ENCODE peak calls at places on chromosomes 13 and 19, in six cellular contexts. N, S, V, I, F and U are unnamed samples.

GRCh38 chr19:13797058-13797440 is 1.8 kb downstream of the ZSWIM4 start:
- DNase-seq in N (no peak), S (no peak), V (no peak), I (no peak), F (no peak), U (no peak)

GRCh38 chr19:48568345-48568886 is 16.4 kb downstream of the SULT2B1 start:
- DNase-seq in N (peak; percentile 21), S (peak; percentile 59), V (no peak), I (peak; percentile 89), F (peak; percentile 81), U (no peak)

GRCh38 chr19:1511318-1511988 is 1.4 kb downstream of the ADAMTSL5 start:
- DNase-seq in N (no peak), S (no peak), V (no peak), I (no peak), F (no peak), U (no peak)

GRCh38 chr13:26423634-26424033 is 133.8 kb upstream of the WASF3 start:
- DNase-seq in N (no peak), S (no peak), V (no peak), I (peak; percentile 81), F (no peak), U (no peak)

GRCh38 chr13:93249259-93249917 is 22.8 kb downstream of the GPC6 start:
- DNase-seq in N (no peak), S (peak; percentile 69), V (no peak), I (no peak), F (peak; percentile 68), U (no peak)

GRCh38 chr13:98423417-98423816 is 153.5 kb downstream of the STK24 start:
- DNase-seq in N (no peak), S (no peak), V (no peak), I (no peak), F (no peak), U (no peak)

GRCh38 chr13:98930014-98930625 is 47.7 kb downstream of the DOCK9 start:
- DNase-seq in N (no peak), S (no peak), V (peak; percentile 36), I (no peak), F (no peak), U (no peak)

GRCh38 chr13:93730780-93731179 is 504.2 kb downstream of the GPC6 start:
- DNase-seq in N (no peak), S (no peak), V (no peak), I (no peak), F (no peak), U (no peak)

GRCh38 chr19:57058871-57059270 is 60.9 kb upstream of the USP29 start:
- DNase-seq in N (no peak), S (no peak), V (no peak), I (no peak), F (no peak), U (no peak)

GRCh38 chr19:12580180-12580694 is 29.0 kb upstream of the ZNF564 start:
- DNase-seq in N (no peak), S (peak; percentile 49), V (no peak), I (no peak), F (peak; percentile 58), U (no peak)

GRCh38 chr13:90591927-90592268 is 755.6 kb upstream of the MIR17HG start:
- DNase-seq in N (no peak), S (no peak), V (no peak), I (no peak), F (no peak), U (no peak)

GRCh38 chr13:93496985-93497673 is 270.5 kb downstream of the GPC6 start:
- DNase-seq in N (no peak), S (no peak), V (no peak), I (no peak), F (no peak), U (no peak)

GRCh38 chr19:40791349-40791748 is 7.6 kb upstream of the EGLN2 start:
- DNase-seq in N (no peak), S (no peak), V (no peak), I (peak; percentile 89), F (no peak), U (no peak)

GRCh38 chr19:31675187-31675913 is 326.1 kb upstream of the TSHZ3 start:
- DNase-seq in N (no peak), S (no peak), V (no peak), I (no peak), F (peak; percentile 28), U (no peak)

GRCh38 chr19:37981785-37982475 is 74.9 kb downstream of the SIPA1L3 start:
- DNase-seq in N (no peak), S (peak; percentile 59), V (no peak), I (peak; percentile 27), F (no peak), U (no peak)

GRCh38 chr19:5567360-5567970 is at the start of gene TINCR:
- DNase-seq in N (no peak), S (no peak), V (no peak), I (no peak), F (no peak), U (no peak)

GRCh38 chr13:25187596-25187995 is 15.5 kb upstream of the AMER2 start:
- DNase-seq in N (no peak), S (no peak), V (no peak), I (no peak), F (no peak), U (no peak)

GRCh38 chr19:3365093-3365446 is 1.3 kb upstream of the NFIC start:
- DNase-seq in N (no peak), S (no peak), V (no peak), I (no peak), F (no peak), U (no peak)
- H3K27ac ChIP-seq in N (peak overlapping the region; percentile 6), S (no peak overlapping the region), V (no peak overlapping the region), I (peak overlapping the region; percentile 100), F (peak overlapping the region; percentile 97), U (peak overlapping the region; percentile 94)

DNA sequence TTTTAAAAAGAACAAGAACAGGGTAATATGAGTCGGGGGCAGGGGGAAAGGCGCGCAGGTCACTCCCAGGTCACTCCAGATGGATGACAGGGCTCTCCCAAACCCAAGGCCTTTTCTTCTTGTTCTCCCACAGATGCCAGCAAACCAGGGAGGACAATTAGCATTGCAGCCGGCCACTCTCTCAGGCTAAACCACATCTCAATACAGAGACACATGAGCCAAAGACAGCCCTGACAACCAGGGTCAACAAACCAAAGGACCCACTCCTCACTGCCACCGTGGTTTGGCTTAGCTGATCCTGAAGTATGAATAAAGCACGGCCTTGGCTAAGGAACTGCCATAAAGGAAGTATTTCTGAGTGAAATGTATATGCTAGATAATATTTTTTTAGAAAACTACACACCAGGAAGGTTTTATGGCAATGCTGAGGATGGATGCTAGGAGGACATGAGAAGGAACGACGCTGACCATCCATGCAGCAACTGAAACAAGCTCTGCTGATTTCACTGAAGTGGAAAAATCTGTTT is 47.2 kb downstream of the LATS2 start:
- DNase-seq in N (no peak), S (no peak), V (no peak), I (peak; percentile 44), F (no peak), U (no peak)
- H3K27ac ChIP-seq in N (no peak overlapping the region), S (peak overlapping the region; percentile 97), V (no peak overlapping the region), I (peak overlapping the region; percentile 51), F (no peak overlapping the region), U (peak overlapping the region; percentile 24)

DNA sequence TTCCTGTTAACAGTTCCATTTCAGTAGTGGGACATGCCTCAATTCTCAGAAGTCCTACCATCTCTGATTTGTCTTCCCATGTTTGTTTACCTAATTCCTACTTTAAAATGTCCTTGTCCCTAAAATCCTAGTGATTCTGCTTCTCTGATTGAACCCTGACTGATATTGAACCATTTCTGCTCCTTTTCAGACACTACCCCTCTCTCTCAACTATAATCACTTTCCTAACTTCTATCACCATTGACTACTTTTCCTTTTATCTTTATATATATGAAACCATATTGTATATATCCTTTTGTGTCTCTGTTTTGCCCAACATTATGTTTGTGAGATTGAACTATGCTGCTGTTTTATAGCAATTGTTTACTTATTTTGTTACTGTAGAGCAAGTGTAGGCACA is 15.6 kb upstream of the ZNF227 start:
- DNase-seq in N (no peak), S (no peak), V (no peak), I (no peak), F (no peak), U (no peak)
- H3K27ac ChIP-seq in N (no peak overlapping the region), S (no peak overlapping the region), V (no peak overlapping the region), I (no peak overlapping the region), F (no peak overlapping the region), U (no peak overlapping the region)

GRCh38 chr13:46846736-46847135 is 49.8 kb upstream of the ESD start:
- DNase-seq in N (no peak), S (no peak), V (no peak), I (no peak), F (no peak), U (no peak)
- H3K27ac ChIP-seq in N (no peak overlapping the region), S (no peak overlapping the region), V (no peak overlapping the region), I (no peak overlapping the region), F (no peak overlapping the region), U (no peak overlapping the region)

GRCh38 chr19:54324071-54324470 is 11.1 kb upstream of the LILRA5 start:
- DNase-seq in N (no peak), S (no peak), V (no peak), I (no peak), F (no peak), U (no peak)
- H3K27ac ChIP-seq in N (no peak overlapping the region), S (no peak overlapping the region), V (no peak overlapping the region), I (no peak overlapping the region), F (no peak overlapping the region), U (no peak overlapping the region)

GRCh38 chr19:17327068-17327653 is 7.5 kb downstream of the ANO8 start:
- DNase-seq in N (no peak), S (no peak), V (no peak), I (no peak), F (no peak), U (no peak)
- H3K27ac ChIP-seq in N (no peak overlapping the region), S (no peak overlapping the region), V (no peak overlapping the region), I (peak overlapping the region; percentile 49), F (peak overlapping the region; percentile 97), U (no peak overlapping the region)

GRCh38 chr13:23754506-23754905 is 134.7 kb downstream of the MIPEP start:
- DNase-seq in N (no peak), S (no peak), V (no peak), I (no peak), F (no peak), U (no peak)
- H3K27ac ChIP-seq in N (no peak overlapping the region), S (peak overlapping the region; percentile 62), V (no peak overlapping the region), I (peak overlapping the region; percentile 5), F (no peak overlapping the region), U (no peak overlapping the region)

GRCh38 chr13:78192721-78193120 is 274.1 kb upstream of the EDNRB start:
- DNase-seq in N (no peak), S (peak; percentile 16), V (no peak), I (no peak), F (no peak), U (no peak)
- H3K27ac ChIP-seq in N (no peak overlapping the region), S (no peak overlapping the region), V (no peak overlapping the region), I (no peak overlapping the region), F (no peak overlapping the region), U (no peak overlapping the region)

GRCh38 chr19:11379857-11380350 is 4.2 kb downstream of the EPOR start:
- DNase-seq in N (no peak), S (no peak), V (no peak), I (no peak), F (no peak), U (no peak)
- H3K27ac ChIP-seq in N (peak overlapping the region; percentile 89), S (no peak overlapping the region), V (peak overlapping the region; percentile 95), I (peak overlapping the region; percentile 88), F (peak overlapping the region; percentile 96), U (peak overlapping the region; percentile 95)